ENCODE peak calls at places on chromosomes 7 and 10, in eight cellular contexts. C is CD4-positive, alpha-beta T cell; Z is activated naive CD4-positive, alpha-beta T cell treated with anti-CD3 and anti-CD28 coated beads, Interleukin-2, amount 50 U/mL, for 16 hours; N is fibroblast of lung; U is NCI-H1105 treated with DMSO at 0.1 percent for 48 hours; A is neural crest cell; X is mesenteric fat pad; E is CD4-positive, CD25-positive, alpha-beta regulatory T cell. T is an unnamed sample.

GRCh38 chr10:43698156-43698555 is 49.5 kb upstream of the ZNF32 start:
- DNase-seq in N (no peak), C (no peak), A (no peak), E (no peak), Z (no peak), U (no peak), X (no peak), T (no peak)

GRCh38 chr10:124066744-124067714 is 26.4 kb downstream of the CHST15 start:
- DNase-seq in Z (no peak), X (no peak), N (no peak), U (no peak), C (no peak), A (no peak), E (no peak), T (no peak)

GRCh38 chr7:115475774-115476407 is 554.0 kb downstream of the MDFIC start:
- DNase-seq in N (no peak), E (no peak), A (no peak), U (peak), X (no peak), C (no peak), Z (peak), T (no peak)

GRCh38 chr7:157009170-157009777 is 1.2 kb downstream of the MNX1 start:
- DNase-seq in X (no peak), U (peak), N (no peak), C (no peak), Z (no peak), E (no peak), A (no peak), T (peak)

GRCh38 chr10:78424721-78425120 is 391.1 kb downstream of the RPS24 start:
- DNase-seq in E (no peak), Z (no peak), U (no peak), C (no peak), N (no peak), X (no peak), A (no peak), T (peak)

GRCh38 chr7:6430271-6430940 is 17.3 kb downstream of the DAGLB start:
- DNase-seq in N (peak), A (no peak), Z (no peak), U (no peak), E (no peak), X (no peak), C (no peak), T (peak)

GRCh38 chr7:821688-822087 is 10.6 kb upstream of the SUN1 start:
- DNase-seq in U (no peak), A (no peak), X (no peak), N (no peak), E (no peak), C (no peak), Z (no peak), T (no peak)

GRCh38 chr10:119267384-119267783 is 60.0 kb downstream of the GRK5 start:
- DNase-seq in E (no peak), U (no peak), Z (no peak), C (no peak), X (no peak), A (no peak), N (no peak), T (no peak)

GRCh38 chr10:51620131-51620530 is 79.3 kb downstream of the CSTF2T start:
- DNase-seq in E (no peak), X (no peak), Z (no peak), N (no peak), C (no peak), A (no peak), U (no peak), T (no peak)

GRCh38 chr7:137342751-137343482 is 616 bp downstream of the PTN start:
- DNase-seq in C (no peak), E (no peak), U (peak), A (no peak), X (no peak), N (no peak), Z (no peak), T (no peak)

GRCh38 chr10:5527332-5528200 is 2.8 kb downstream of the CALML3 start:
- DNase-seq in U (peak), X (peak), N (no peak), A (no peak), E (no peak), C (no peak), Z (no peak), T (no peak)

GRCh38 chr7:503575-504111 is 16.0 kb downstream of the PDGFA start:
- DNase-seq in N (no peak), Z (no peak), A (no peak), E (no peak), U (no peak), X (no peak), C (no peak), T (peak)

GRCh38 chr10:43448742-43449141 is 11.8 kb downstream of the ZNF487 start:
- DNase-seq in A (no peak), Z (no peak), C (no peak), E (no peak), U (no peak), N (no peak), X (no peak), T (no peak)

GRCh38 chr10:7788640-7789335 is 811 bp downstream of the ATP5F1C start:
- DNase-seq in U (no peak), E (no peak), C (peak), Z (no peak), X (no peak), N (peak), A (peak), T (peak)

GRCh38 chr7:130952477-130952876 is 218.5 kb upstream of the KLF14 start:
- DNase-seq in Z (no peak), N (no peak), E (no peak), U (no peak), C (no peak), X (no peak), A (no peak), T (no peak)

GRCh38 chr10:9762966-9763656 is 1254.6 kb upstream of the CELF2 start:
- DNase-seq in E (no peak), A (no peak), C (no peak), N (peak), U (no peak), Z (no peak), X (no peak), T (no peak)

GRCh38 chr7:31175672-31176071 is 123.6 kb downstream of the ADCYAP1R1 start:
- DNase-seq in E (no peak), C (no peak), X (no peak), Z (no peak), A (no peak), U (no peak), N (no peak), T (peak)

GRCh38 chr7:64551375-64552142 is 11.3 kb downstream of the ZNF680 start:
- DNase-seq in U (no peak), C (no peak), X (no peak), N (no peak), A (no peak), Z (no peak), E (no peak), T (no peak)

GRCh38 chr10:46248651-46249131 is 38.1 kb upstream of the ANTXRL start:
- DNase-seq in Z (peak), A (no peak), E (no peak), X (no peak), C (no peak), N (no peak), U (no peak), T (no peak)

GRCh38 chr10:100829103-100829870 is 83.5 kb upstream of the SLF2 start:
- DNase-seq in U (no peak), E (peak), Z (no peak), N (peak), X (peak), C (no peak), A (no peak), T (no peak)

GRCh38 chr10:127331696-127332095 is 135.3 kb upstream of the INSYN2A start:
- DNase-seq in C (no peak), Z (no peak), A (no peak), E (no peak), N (no peak), U (no peak), X (no peak), T (no peak)

GRCh38 chr7:138755331-138755747 is 42.5 kb upstream of the TMEM213 start:
- DNase-seq in N (no peak), E (no peak), A (no peak), Z (no peak), X (no peak), U (no peak), C (no peak), T (peak)

GRCh38 chr7:132998763-132999162 is 83.1 kb downstream of the CHCHD3 start:
- DNase-seq in N (no peak), Z (no peak), X (no peak), E (no peak), A (no peak), C (no peak), U (no peak), T (peak)

GRCh38 chr7:81949306-81949705 is 179.5 kb upstream of the HGF start:
- DNase-seq in X (no peak), A (no peak), E (no peak), C (no peak), Z (no peak), N (no peak), U (no peak), T (no peak)

GRCh38 chr7:106425017-106425719 is 140.4 kb upstream of the NAMPT start:
- DNase-seq in Z (peak), A (no peak), C (no peak), X (no peak), E (peak), U (no peak), N (peak), T (peak)

GRCh38 chr7:3495530-3495929 is 194.5 kb downstream of the SDK1 start:
- DNase-seq in Z (no peak), U (no peak), E (no peak), C (no peak), N (no peak), X (no peak), A (no peak), T (no peak)

GRCh38 chr7:155296006-155296787 is 1.5 kb upstream of the INSIG1 start:
- DNase-seq in U (no peak), A (no peak), Z (no peak), N (no peak), X (no peak), E (no peak), C (no peak), T (no peak)